ENCODE peak calls at places on chromosomes 11 and 22, in ten cellular contexts. One of them, this sample, is unnamed.

GRCh38 chr11:115078461-115079438 is 400.4 kb downstream of the NXPE2 start:
- DNase-seq in Caco-2: no peak
- DNase-seq in H9: no peak
- DNase-seq in astrocyte of the cerebellum: no peak
- DNase-seq in BE2C: no peak
- DNase-seq in activated CD8-positive, alpha-beta T cell treated with anti-CD3 and anti-CD28 coated beads for 36 hours: no peak
- DNase-seq in left lung: no peak
- DNase-seq in A549: no peak
- DNase-seq in AG04450: no peak
- DNase-seq in osteocyte: no peak
- DNase-seq in this sample: no peak

GRCh38 chr11:129090056-129090455 is 102.1 kb downstream of the ARHGAP32 start:
- DNase-seq in A549: no peak
- DNase-seq in BE2C: no peak
- DNase-seq in AG04450: peak; percentile 13
- DNase-seq in osteocyte: no peak
- DNase-seq in left lung: no peak
- DNase-seq in H9: no peak
- DNase-seq in activated CD8-positive, alpha-beta T cell treated with anti-CD3 and anti-CD28 coated beads for 36 hours: no peak
- DNase-seq in astrocyte of the cerebellum: peak; percentile 18
- DNase-seq in Caco-2: no peak
- DNase-seq in this sample: no peak

GRCh38 chr11:31045335-31045734 is 324.2 kb downstream of the DCDC1 start:
- DNase-seq in AG04450: no peak
- DNase-seq in activated CD8-positive, alpha-beta T cell treated with anti-CD3 and anti-CD28 coated beads for 36 hours: no peak
- DNase-seq in Caco-2: peak; percentile 9
- DNase-seq in left lung: no peak
- DNase-seq in H9: no peak
- DNase-seq in astrocyte of the cerebellum: peak; percentile 11
- DNase-seq in A549: no peak
- DNase-seq in BE2C: no peak
- DNase-seq in osteocyte: no peak
- DNase-seq in this sample: no peak

GRCh38 chr11:77287136-77287535 is 14.3 kb downstream of the GDPD4 start:
- DNase-seq in left lung: no peak
- DNase-seq in H9: no peak
- DNase-seq in activated CD8-positive, alpha-beta T cell treated with anti-CD3 and anti-CD28 coated beads for 36 hours: no peak
- DNase-seq in AG04450: no peak
- DNase-seq in astrocyte of the cerebellum: no peak
- DNase-seq in osteocyte: no peak
- DNase-seq in A549: no peak
- DNase-seq in Caco-2: no peak
- DNase-seq in BE2C: no peak
- DNase-seq in this sample: no peak

GRCh38 chr11:127098684-127099083 is 98.1 kb upstream of the KIRREL3 start:
- DNase-seq in left lung: no peak
- DNase-seq in activated CD8-positive, alpha-beta T cell treated with anti-CD3 and anti-CD28 coated beads for 36 hours: no peak
- DNase-seq in BE2C: no peak
- DNase-seq in astrocyte of the cerebellum: no peak
- DNase-seq in H9: peak; percentile 49
- DNase-seq in Caco-2: no peak
- DNase-seq in A549: no peak
- DNase-seq in AG04450: no peak
- DNase-seq in osteocyte: no peak
- DNase-seq in this sample: no peak

GRCh38 chr11:65279713-65280459 is 18.1 kb downstream of the POLA2 start:
- DNase-seq in AG04450: peak; percentile 86
- DNase-seq in A549: peak; percentile 81
- DNase-seq in astrocyte of the cerebellum: peak; percentile 96
- DNase-seq in osteocyte: no peak
- DNase-seq in H9: no peak
- DNase-seq in BE2C: no peak
- DNase-seq in left lung: no peak
- DNase-seq in Caco-2: peak; percentile 57
- DNase-seq in activated CD8-positive, alpha-beta T cell treated with anti-CD3 and anti-CD28 coated beads for 36 hours: peak; percentile 75
- DNase-seq in this sample: peak; percentile 64

GRCh38 chr22:29842740-29843139 is 4.7 kb upstream of the ASCC2 start:
- DNase-seq in astrocyte of the cerebellum: peak; percentile 33
- DNase-seq in AG04450: peak; percentile 30
- DNase-seq in Caco-2: peak; percentile 4
- DNase-seq in left lung: no peak
- DNase-seq in activated CD8-positive, alpha-beta T cell treated with anti-CD3 and anti-CD28 coated beads for 36 hours: no peak
- DNase-seq in osteocyte: no peak
- DNase-seq in H9: no peak
- DNase-seq in A549: peak; percentile 53
- DNase-seq in BE2C: no peak
- DNase-seq in this sample: no peak

GRCh38 chr11:17597770-17598169 is 50.7 kb downstream of the OTOG start:
- DNase-seq in Caco-2: no peak
- DNase-seq in left lung: peak; percentile 9
- DNase-seq in H9: peak; percentile 8
- DNase-seq in osteocyte: peak; percentile 51
- DNase-seq in BE2C: no peak
- DNase-seq in A549: no peak
- DNase-seq in activated CD8-positive, alpha-beta T cell treated with anti-CD3 and anti-CD28 coated beads for 36 hours: no peak
- DNase-seq in AG04450: no peak
- DNase-seq in astrocyte of the cerebellum: no peak
- DNase-seq in this sample: no peak

GRCh38 chr11:92104349-92104748 is 120.3 kb upstream of the FAT3 start:
- DNase-seq in BE2C: no peak
- DNase-seq in H9: no peak
- DNase-seq in left lung: no peak
- DNase-seq in osteocyte: no peak
- DNase-seq in Caco-2: no peak
- DNase-seq in activated CD8-positive, alpha-beta T cell treated with anti-CD3 and anti-CD28 coated beads for 36 hours: no peak
- DNase-seq in astrocyte of the cerebellum: no peak
- DNase-seq in AG04450: no peak
- DNase-seq in A549: no peak
- DNase-seq in this sample: no peak

GRCh38 chr11:65204646-65205601 is 23.2 kb downstream of the CAPN1 start:
- DNase-seq in AG04450: no peak
- DNase-seq in left lung: no peak
- DNase-seq in Caco-2: peak; percentile 73
- DNase-seq in A549: peak; percentile 81
- DNase-seq in H9: peak; percentile 92
- DNase-seq in astrocyte of the cerebellum: no peak
- DNase-seq in osteocyte: no peak
- DNase-seq in BE2C: peak; percentile 63
- DNase-seq in activated CD8-positive, alpha-beta T cell treated with anti-CD3 and anti-CD28 coated beads for 36 hours: peak; percentile 55
- DNase-seq in this sample: peak; percentile 82

GRCh38 chr11:125173556-125173955 is 9.0 kb downstream of the PKNOX2 start:
- DNase-seq in left lung: no peak
- DNase-seq in BE2C: no peak
- DNase-seq in activated CD8-positive, alpha-beta T cell treated with anti-CD3 and anti-CD28 coated beads for 36 hours: no peak
- DNase-seq in AG04450: no peak
- DNase-seq in astrocyte of the cerebellum: no peak
- DNase-seq in A549: no peak
- DNase-seq in H9: no peak
- DNase-seq in osteocyte: no peak
- DNase-seq in Caco-2: no peak
- DNase-seq in this sample: no peak

GRCh38 chr11:75858042-75858441 is 43.0 kb downstream of the UVRAG start:
- DNase-seq in osteocyte: no peak
- DNase-seq in activated CD8-positive, alpha-beta T cell treated with anti-CD3 and anti-CD28 coated beads for 36 hours: no peak
- DNase-seq in BE2C: no peak
- DNase-seq in A549: no peak
- DNase-seq in Caco-2: no peak
- DNase-seq in astrocyte of the cerebellum: no peak
- DNase-seq in H9: no peak
- DNase-seq in AG04450: no peak
- DNase-seq in left lung: no peak
- DNase-seq in this sample: no peak

GRCh38 chr22:30472994-30473720 is 1.3 kb upstream of the SEC14L3 start:
- DNase-seq in activated CD8-positive, alpha-beta T cell treated with anti-CD3 and anti-CD28 coated beads for 36 hours: no peak
- DNase-seq in left lung: no peak
- DNase-seq in H9: no peak
- DNase-seq in osteocyte: no peak
- DNase-seq in Caco-2: no peak
- DNase-seq in BE2C: no peak
- DNase-seq in AG04450: no peak
- DNase-seq in A549: no peak
- DNase-seq in astrocyte of the cerebellum: no peak
- DNase-seq in this sample: no peak

GRCh38 chr22:28542980-28543621 is 136.5 kb downstream of the TTC28 start:
- DNase-seq in osteocyte: no peak
- DNase-seq in astrocyte of the cerebellum: no peak
- DNase-seq in left lung: no peak
- DNase-seq in activated CD8-positive, alpha-beta T cell treated with anti-CD3 and anti-CD28 coated beads for 36 hours: no peak
- DNase-seq in AG04450: no peak
- DNase-seq in BE2C: no peak
- DNase-seq in H9: no peak
- DNase-seq in A549: no peak
- DNase-seq in Caco-2: no peak
- DNase-seq in this sample: no peak

GRCh38 chr11:29124436-29124835 is 892.4 kb downstream of the KCNA4 start:
- DNase-seq in activated CD8-positive, alpha-beta T cell treated with anti-CD3 and anti-CD28 coated beads for 36 hours: no peak
- DNase-seq in AG04450: no peak
- DNase-seq in BE2C: no peak
- DNase-seq in astrocyte of the cerebellum: no peak
- DNase-seq in Caco-2: no peak
- DNase-seq in A549: no peak
- DNase-seq in osteocyte: no peak
- DNase-seq in left lung: no peak
- DNase-seq in H9: no peak
- DNase-seq in this sample: no peak

GRCh38 chr11:6405039-6405667 is 13.7 kb downstream of the APBB1 start:
- DNase-seq in A549: no peak
- DNase-seq in osteocyte: no peak
- DNase-seq in activated CD8-positive, alpha-beta T cell treated with anti-CD3 and anti-CD28 coated beads for 36 hours: no peak
- DNase-seq in H9: peak; percentile 92
- DNase-seq in left lung: no peak
- DNase-seq in astrocyte of the cerebellum: no peak
- DNase-seq in AG04450: no peak
- DNase-seq in Caco-2: peak; percentile 42
- DNase-seq in BE2C: peak; percentile 29
- DNase-seq in this sample: peak; percentile 14

GRCh38 chr11:74673956-74674355 is 57.3 kb downstream of the CHRDL2 start:
- DNase-seq in A549: no peak
- DNase-seq in left lung: no peak
- DNase-seq in activated CD8-positive, alpha-beta T cell treated with anti-CD3 and anti-CD28 coated beads for 36 hours: no peak
- DNase-seq in Caco-2: no peak
- DNase-seq in AG04450: no peak
- DNase-seq in H9: peak; percentile 12
- DNase-seq in osteocyte: peak; percentile 19
- DNase-seq in astrocyte of the cerebellum: no peak
- DNase-seq in BE2C: no peak
- DNase-seq in this sample: no peak

DNA sequence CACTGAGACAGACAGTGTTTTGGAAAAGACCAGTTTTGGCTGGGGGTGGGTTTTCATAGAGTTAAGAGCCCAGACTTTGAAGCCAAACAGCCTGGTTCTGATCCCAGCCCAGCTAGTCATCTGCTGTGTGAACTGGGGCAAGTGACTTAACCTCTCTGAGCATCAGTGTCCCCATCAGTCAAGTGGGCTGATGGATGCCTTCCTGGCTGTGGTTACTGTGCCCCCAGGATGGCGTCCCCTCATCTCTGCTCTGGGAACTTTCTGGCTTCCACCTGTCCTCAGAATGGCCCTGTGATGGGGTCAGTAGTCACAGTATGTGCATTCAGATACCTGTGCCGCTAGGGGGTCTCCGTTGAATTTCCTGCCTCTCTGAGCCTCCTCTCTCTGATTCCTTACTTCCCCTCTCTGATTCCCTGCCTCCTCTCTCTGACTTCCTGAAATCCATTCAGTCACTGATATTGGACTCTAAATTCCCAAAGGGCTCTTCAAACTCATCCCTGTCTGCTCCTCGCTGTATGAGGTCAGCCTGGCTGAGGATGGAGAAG is 2.4 kb downstream of the RASD2 start:
- DNase-seq in Caco-2: no peak
- DNase-seq in BE2C: no peak
- DNase-seq in activated CD8-positive, alpha-beta T cell treated with anti-CD3 and anti-CD28 coated beads for 36 hours: no peak
- DNase-seq in A549: no peak
- DNase-seq in osteocyte: no peak
- DNase-seq in H9: no peak
- DNase-seq in left lung: no peak
- DNase-seq in AG04450: no peak
- DNase-seq in astrocyte of the cerebellum: no peak
- DNase-seq in this sample: no peak
- TF ChIP-seq CTCF in Caco-2: no peak
- TF ChIP-seq CTCF in BE2C: no peak
- TF ChIP-seq CTCF in activated CD8-positive, alpha-beta T cell treated with anti-CD3 and anti-CD28 coated beads for 36 hours: no peak
- TF ChIP-seq CTCF in A549: no peak
- TF ChIP-seq CTCF in osteocyte: no peak
- TF ChIP-seq CTCF in H9: peak; percentile 24
- TF ChIP-seq CTCF in left lung: no peak
- TF ChIP-seq CTCF in AG04450: no peak
- TF ChIP-seq CTCF in astrocyte of the cerebellum: no peak
- TF ChIP-seq CTCF in this sample: no peak

GRCh38 chr11:68212421-68213134 is 518 bp downstream of the KMT5B start:
- DNase-seq in AG04450: peak; percentile 43
- DNase-seq in astrocyte of the cerebellum: peak; percentile 32
- DNase-seq in activated CD8-positive, alpha-beta T cell treated with anti-CD3 and anti-CD28 coated beads for 36 hours: peak; percentile 73
- DNase-seq in BE2C: peak; percentile 85
- DNase-seq in Caco-2: peak; percentile 84
- DNase-seq in H9: peak; percentile 72
- DNase-seq in A549: peak; percentile 76
- DNase-seq in osteocyte: peak; percentile 88
- DNase-seq in left lung: peak; percentile 75
- DNase-seq in this sample: peak; percentile 92
- TF ChIP-seq CTCF in AG04450: peak; percentile 5
- TF ChIP-seq CTCF in astrocyte of the cerebellum: peak; percentile 2
- TF ChIP-seq CTCF in activated CD8-positive, alpha-beta T cell treated with anti-CD3 and anti-CD28 coated beads for 36 hours: no peak
- TF ChIP-seq CTCF in BE2C: peak; percentile 2
- TF ChIP-seq CTCF in Caco-2: no peak
- TF ChIP-seq CTCF in H9: peak; percentile 37
- TF ChIP-seq CTCF in A549: peak; percentile 34
- TF ChIP-seq CTCF in osteocyte: peak; percentile 47
- TF ChIP-seq CTCF in left lung: no peak
- TF ChIP-seq CTCF in this sample: peak; percentile 48

GRCh38 chr22:39926175-39927152 is 25.6 kb downstream of the GRAP2 start:
- DNase-seq in activated CD8-positive, alpha-beta T cell treated with anti-CD3 and anti-CD28 coated beads for 36 hours: peak; percentile 1
- DNase-seq in A549: no peak
- DNase-seq in AG04450: no peak
- DNase-seq in BE2C: no peak
- DNase-seq in H9: no peak
- DNase-seq in astrocyte of the cerebellum: no peak
- DNase-seq in osteocyte: no peak
- DNase-seq in Caco-2: no peak
- DNase-seq in left lung: no peak
- DNase-seq in this sample: no peak
- TF ChIP-seq CTCF in activated CD8-positive, alpha-beta T cell treated with anti-CD3 and anti-CD28 coated beads for 36 hours: no peak
- TF ChIP-seq CTCF in A549: no peak
- TF ChIP-seq CTCF in AG04450: no peak
- TF ChIP-seq CTCF in BE2C: no peak
- TF ChIP-seq CTCF in H9: no peak
- TF ChIP-seq CTCF in astrocyte of the cerebellum: no peak
- TF ChIP-seq CTCF in osteocyte: no peak
- TF ChIP-seq CTCF in Caco-2: no peak
- TF ChIP-seq CTCF in left lung: no peak
- TF ChIP-seq CTCF in this sample: no peak

DNA sequence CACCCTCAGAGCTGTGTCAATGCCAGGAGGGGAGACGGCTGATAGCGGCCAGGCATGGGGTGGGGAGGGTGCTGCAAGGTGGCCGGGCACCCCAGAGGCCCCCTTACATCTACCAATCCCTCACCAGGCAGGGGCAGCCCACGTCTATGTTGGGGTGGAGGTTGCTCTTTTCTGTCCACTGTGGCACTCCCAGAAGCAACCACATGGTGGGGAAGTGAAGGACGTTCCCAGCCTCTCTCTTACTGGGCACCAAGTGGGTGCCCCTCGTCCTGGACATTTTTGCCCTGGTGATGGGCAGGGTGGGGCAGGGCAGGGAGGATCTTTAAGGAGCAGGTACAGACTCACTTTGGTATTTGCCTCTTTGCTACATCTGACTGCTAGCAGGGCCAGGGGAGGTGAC is 47.5 kb downstream of the NECTIN1 start:
- DNase-seq in H9: no peak
- DNase-seq in AG04450: no peak
- DNase-seq in activated CD8-positive, alpha-beta T cell treated with anti-CD3 and anti-CD28 coated beads for 36 hours: no peak
- DNase-seq in astrocyte of the cerebellum: no peak
- DNase-seq in osteocyte: no peak
- DNase-seq in left lung: no peak
- DNase-seq in Caco-2: no peak
- DNase-seq in A549: no peak
- DNase-seq in BE2C: no peak
- DNase-seq in this sample: no peak
- TF ChIP-seq CTCF in H9: peak; percentile 31
- TF ChIP-seq CTCF in AG04450: no peak
- TF ChIP-seq CTCF in activated CD8-positive, alpha-beta T cell treated with anti-CD3 and anti-CD28 coated beads for 36 hours: no peak
- TF ChIP-seq CTCF in astrocyte of the cerebellum: no peak
- TF ChIP-seq CTCF in osteocyte: no peak
- TF ChIP-seq CTCF in left lung: no peak
- TF ChIP-seq CTCF in Caco-2: no peak
- TF ChIP-seq CTCF in A549: no peak
- TF ChIP-seq CTCF in BE2C: peak; percentile 18
- TF ChIP-seq CTCF in this sample: no peak

This sample was measured in GM20000.